ENCODE peak calls at places on chromosomes 1 and 21, in seven cellular contexts. Z, O, L, X, J, D and U are unnamed samples.
A peak's percentile ranks its signal among the peaks of the same experiment; 100 is the strongest.

GRCh38 chr1:172946814-172947507 is 103.8 kb downstream of the TNFSF18 start:
- DNase-seq in Z (no peak), O (peak; percentile 86), L (no peak), X (no peak), J (no peak), D (no peak), U (no peak)

GRCh38 chr1:178871551-178872320 is 859 bp upstream of the ANGPTL1 start:
- DNase-seq in Z (no peak), O (peak; percentile 78), L (no peak), X (no peak), J (no peak), D (no peak), U (no peak)

GRCh38 chr1:115430717-115431116 is 92.7 kb upstream of the NGF start:
- DNase-seq in Z (no peak), O (peak; percentile 6), L (no peak), X (no peak), J (no peak), D (no peak), U (peak; percentile 29)

GRCh38 chr1:61081637-61082335 is 575 bp upstream of the NFIA start:
- DNase-seq in Z (peak; percentile 69), O (peak; percentile 69), L (peak; percentile 45), X (peak; percentile 65), J (peak; percentile 47), D (no peak), U (peak; percentile 88)

GRCh38 chr21:14687277-14687642 is 141.1 kb upstream of the SAMSN1 start:
- DNase-seq in Z (no peak), O (no peak), L (no peak), X (no peak), J (no peak), D (no peak), U (no peak)

GRCh38 chr1:26378088-26378878 is 5.7 kb upstream of the ZNF683 start:
- DNase-seq in Z (peak; percentile 99), O (peak; percentile 53), L (peak; percentile 45), X (no peak), J (no peak), D (no peak), U (no peak)

GRCh38 chr1:44740179-44740617 is 561 bp downstream of the KIF2C start:
- DNase-seq in Z (no peak), O (no peak), L (no peak), X (no peak), J (no peak), D (no peak), U (no peak)

GRCh38 chr1:12549460-12550349 is 68.3 kb downstream of the DHRS3 start:
- DNase-seq in Z (peak; percentile 79), O (peak; percentile 98), L (peak; percentile 64), X (peak; percentile 64), J (peak; percentile 54), D (peak; percentile 87), U (peak; percentile 84)

GRCh38 chr1:160954158-160955104 is at the start of gene ITLN2:
- DNase-seq in Z (peak; percentile 63), O (no peak), L (peak; percentile 46), X (no peak), J (no peak), D (no peak), U (no peak)

GRCh38 chr1:6508876-6509602 is 17.6 kb upstream of the PLEKHG5 start:
- DNase-seq in Z (no peak), O (no peak), L (no peak), X (no peak), J (no peak), D (no peak), U (no peak)

DNA sequence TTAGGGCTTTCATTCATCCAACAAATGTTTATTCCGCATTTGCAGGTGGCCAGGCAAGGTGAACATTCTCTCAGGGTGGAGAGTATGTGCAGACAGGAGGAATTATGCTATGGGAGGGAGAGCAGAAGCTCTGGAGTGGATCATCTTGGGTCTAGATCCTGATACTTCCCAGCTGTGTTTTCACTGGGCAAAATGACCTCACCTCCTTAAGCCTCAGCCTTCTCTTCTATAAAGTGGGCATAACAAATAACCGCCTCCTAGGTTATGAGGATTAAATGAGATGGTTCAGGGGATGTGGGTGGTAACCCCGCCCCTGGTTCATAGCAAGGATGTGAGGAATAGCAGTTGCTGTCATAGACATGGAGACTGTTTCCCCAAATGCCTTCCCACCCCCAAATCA is 1.7 kb upstream of the TMEM51 start:
- DNase-seq in Z (no peak), O (no peak), L (no peak), X (no peak), J (no peak), D (no peak), U (no peak)
- H3K4me3 ChIP-seq in Z (no peak overlapping the region), O (no peak overlapping the region), L (no peak overlapping the region), X (no peak overlapping the region), J (no peak overlapping the region), D (peak overlapping the region; percentile 81), U (no peak overlapping the region)

DNA sequence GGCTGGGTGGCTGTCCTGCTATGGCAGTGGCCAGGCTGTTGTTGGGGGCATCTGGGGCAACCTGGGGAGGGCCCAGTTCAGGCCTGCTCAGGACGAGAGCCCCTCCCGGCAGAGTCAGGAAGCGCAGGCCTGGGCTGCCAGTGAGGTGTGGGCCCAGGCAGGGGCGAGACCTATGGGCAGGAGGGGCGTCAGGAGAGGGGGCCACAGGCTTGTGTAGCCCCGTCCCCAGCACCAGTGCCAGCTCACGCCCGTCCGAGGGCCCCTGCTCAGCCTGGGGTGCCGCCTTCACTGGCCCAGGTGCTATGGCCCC is 28.1 kb downstream of the ARHGEF16 start:
- DNase-seq in Z (peak; percentile 66), O (no peak), L (no peak), X (no peak), J (no peak), D (no peak), U (no peak)
- TF ChIP-seq CTCF in Z (peak; percentile 47), O (no peak), L (no peak), X (no peak), J (no peak), D (no peak), U (no peak)

GRCh38 chr1:55386456-55386855 is 171.3 kb upstream of the USP24 start:
- DNase-seq in Z (no peak), O (no peak), L (no peak), X (no peak), J (no peak), D (no peak), U (no peak)

GRCh38 chr1:55385402-55386018 is 170.3 kb upstream of the USP24 start:
- DNase-seq in Z (no peak), O (no peak), L (no peak), X (no peak), J (no peak), D (no peak), U (no peak)

GRCh38 chr1:55384589-55385136 is 169.5 kb upstream of the USP24 start:
- DNase-seq in Z (no peak), O (no peak), L (no peak), X (no peak), J (no peak), D (no peak), U (no peak)

GRCh38 chr1:55388960-55389359 is 173.8 kb upstream of the USP24 start:
- DNase-seq in Z (no peak), O (no peak), L (no peak), X (no peak), J (no peak), D (no peak), U (no peak)
- TF ChIP-seq POLR2A in Z (no peak), O (no peak), L (no peak), X (no peak), J (no peak), D (no peak), U (no peak)

GRCh38 chr21:17513214-17514123 is 626 bp downstream of the CXADR start:
- DNase-seq in Z (no peak), O (peak; percentile 60), L (peak; percentile 48), X (peak; percentile 62), J (peak; percentile 11), D (no peak), U (peak; percentile 85)

GRCh38 chr21:17512245-17513213 is at the start of gene CXADR:
- DNase-seq in Z (peak; percentile 68), O (peak; percentile 48), L (peak; percentile 93), X (peak; percentile 96), J (peak; percentile 69), D (no peak), U (peak; percentile 91)

GRCh38 chr21:17519208-17519738 is 6.4 kb downstream of the CXADR start:
- DNase-seq in Z (no peak), O (no peak), L (no peak), X (no peak), J (no peak), D (no peak), U (no peak)

GRCh38 chr21:17519965-17520364 is 7.1 kb downstream of the CXADR start:
- DNase-seq in Z (no peak), O (no peak), L (no peak), X (no peak), J (no peak), D (no peak), U (no peak)

GRCh38 chr21:17514124-17514481 is 1.3 kb downstream of the CXADR start:
- DNase-seq in Z (no peak), O (peak; percentile 44), L (no peak), X (no peak), J (no peak), D (no peak), U (no peak)
- H3K4me3 ChIP-seq in Z (no peak overlapping the region), O (peak overlapping the region; percentile 64), L (peak overlapping the region; percentile 50), X (peak overlapping the region; percentile 69), J (peak overlapping the region; percentile 52), D (peak overlapping the region; percentile 77), U (no peak overlapping the region)

GRCh38 chr1:154716012-154716411 is 108.0 kb upstream of the ADAR start:
- DNase-seq in Z (no peak), O (no peak), L (peak; percentile 31), X (no peak), J (no peak), D (no peak), U (peak; percentile 71)
- TF ChIP-seq CTCF in Z (no peak), O (no peak), L (no peak), X (no peak), J (no peak), D (no peak), U (no peak)

GRCh38 chr1:84365225-84366221 is 32.8 kb upstream of the DNASE2B start:
- DNase-seq in Z (peak; percentile 27), O (peak; percentile 96), L (peak; percentile 44), X (no peak), J (no peak), D (no peak), U (peak; percentile 50)
- TF ChIP-seq POLR2A in Z (no peak), O (peak; percentile 51), L (no peak), X (no peak), J (no peak), D (no peak), U (no peak)

DNA sequence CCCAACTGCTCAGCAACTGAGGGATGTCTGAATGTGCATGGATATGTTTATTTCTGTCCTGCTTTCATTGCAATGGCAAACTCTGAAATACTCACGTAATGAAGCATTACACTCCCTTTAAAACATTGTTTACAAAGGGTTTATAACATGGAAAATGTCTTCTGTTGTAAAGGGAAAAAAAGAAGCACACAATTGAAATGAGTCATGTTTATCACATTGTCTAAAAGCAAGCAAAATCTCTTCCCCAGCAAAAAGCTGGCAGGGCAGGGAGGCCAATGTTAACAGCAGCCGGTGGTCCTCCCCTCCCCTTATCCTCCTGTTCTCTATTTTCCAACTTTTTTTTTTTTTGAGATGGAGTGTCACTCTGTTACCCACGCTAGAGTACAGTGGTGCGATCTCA is 3.9 kb upstream of the EFNA1 start:
- DNase-seq in Z (no peak), O (peak; percentile 91), L (no peak), X (no peak), J (no peak), D (no peak), U (no peak)
- H3K4me3 ChIP-seq in Z (no peak overlapping the region), O (no peak overlapping the region), L (no peak overlapping the region), X (no peak overlapping the region), J (no peak overlapping the region), D (no peak overlapping the region), U (no peak overlapping the region)